ENCODE peak calls at places on chromosomes 16 and 17, in seven cellular contexts. One of them, this sample, is unnamed.

GRCh38 chr17:37131064-37131463 is 182.3 kb downstream of the AATF start:
- DNase-seq in pancreas: no peak
- DNase-seq in brain microvascular endothelial cell: no peak
- DNase-seq in fibroblast of villous mesenchyme: peak; percentile 90
- DNase-seq in heart right ventricle: no peak
- DNase-seq in BE2C: no peak
- DNase-seq in choroid plexus epithelial cell: peak; percentile 30
- DNase-seq in this sample: no peak

GRCh38 chr16:56970934-56971767 is 9.4 kb downstream of the CETP start:
- DNase-seq in choroid plexus epithelial cell: no peak
- DNase-seq in heart right ventricle: no peak
- DNase-seq in BE2C: no peak
- DNase-seq in pancreas: no peak
- DNase-seq in fibroblast of villous mesenchyme: no peak
- DNase-seq in brain microvascular endothelial cell: no peak
- DNase-seq in this sample: no peak

GRCh38 chr17:49834118-49834743 is 13.6 kb downstream of the TAC4 start:
- DNase-seq in BE2C: no peak
- DNase-seq in choroid plexus epithelial cell: peak; percentile 55
- DNase-seq in heart right ventricle: no peak
- DNase-seq in fibroblast of villous mesenchyme: peak; percentile 18
- DNase-seq in brain microvascular endothelial cell: no peak
- DNase-seq in pancreas: no peak
- DNase-seq in this sample: no peak

GRCh38 chr16:53156516-53156915 is 101.7 kb downstream of the CHD9 start:
- DNase-seq in BE2C: no peak
- DNase-seq in heart right ventricle: no peak
- DNase-seq in brain microvascular endothelial cell: peak; percentile 35
- DNase-seq in fibroblast of villous mesenchyme: no peak
- DNase-seq in pancreas: no peak
- DNase-seq in choroid plexus epithelial cell: peak; percentile 27
- DNase-seq in this sample: no peak

GRCh38 chr17:5668557-5669138 is 84.3 kb upstream of the NLRP1 start:
- DNase-seq in brain microvascular endothelial cell: no peak
- DNase-seq in choroid plexus epithelial cell: no peak
- DNase-seq in pancreas: no peak
- DNase-seq in BE2C: no peak
- DNase-seq in fibroblast of villous mesenchyme: no peak
- DNase-seq in heart right ventricle: no peak
- DNase-seq in this sample: no peak

GRCh38 chr16:31428638-31429247 is 583 bp upstream of the COX6A2 start:
- DNase-seq in fibroblast of villous mesenchyme: no peak
- DNase-seq in heart right ventricle: no peak
- DNase-seq in choroid plexus epithelial cell: no peak
- DNase-seq in BE2C: no peak
- DNase-seq in brain microvascular endothelial cell: no peak
- DNase-seq in pancreas: no peak
- DNase-seq in this sample: no peak

GRCh38 chr16:29663020-29663828 is at the start of gene SPN:
- DNase-seq in fibroblast of villous mesenchyme: no peak
- DNase-seq in choroid plexus epithelial cell: no peak
- DNase-seq in pancreas: no peak
- DNase-seq in BE2C: no peak
- DNase-seq in heart right ventricle: no peak
- DNase-seq in brain microvascular endothelial cell: no peak
- DNase-seq in this sample: no peak

GRCh38 chr16:89071686-89072182 is 21.9 kb upstream of the ACSF3 start:
- DNase-seq in BE2C: no peak
- DNase-seq in brain microvascular endothelial cell: no peak
- DNase-seq in fibroblast of villous mesenchyme: peak; percentile 15
- DNase-seq in pancreas: no peak
- DNase-seq in choroid plexus epithelial cell: no peak
- DNase-seq in heart right ventricle: no peak
- DNase-seq in this sample: no peak

GRCh38 chr17:83155128-83156081 is 76.0 kb downstream of the METRNL start:
- DNase-seq in pancreas: no peak
- DNase-seq in brain microvascular endothelial cell: peak; percentile 68
- DNase-seq in fibroblast of villous mesenchyme: peak; percentile 87
- DNase-seq in BE2C: no peak
- DNase-seq in choroid plexus epithelial cell: peak; percentile 83
- DNase-seq in heart right ventricle: no peak
- DNase-seq in this sample: no peak

GRCh38 chr16:68737046-68737729 is at the start of gene CDH1:
- DNase-seq in choroid plexus epithelial cell: no peak
- DNase-seq in BE2C: no peak
- DNase-seq in fibroblast of villous mesenchyme: no peak
- DNase-seq in pancreas: peak; percentile 95
- DNase-seq in heart right ventricle: no peak
- DNase-seq in brain microvascular endothelial cell: no peak
- DNase-seq in this sample: peak; percentile 88

GRCh38 chr16:23729503-23730424 is 16.7 kb upstream of the ERN2 start:
- DNase-seq in fibroblast of villous mesenchyme: peak; percentile 47
- DNase-seq in choroid plexus epithelial cell: peak; percentile 84
- DNase-seq in BE2C: peak; percentile 32
- DNase-seq in pancreas: no peak
- DNase-seq in heart right ventricle: no peak
- DNase-seq in brain microvascular endothelial cell: peak; percentile 4
- DNase-seq in this sample: no peak

GRCh38 chr17:37698132-37698615 is 46.7 kb downstream of the HNF1B start:
- DNase-seq in heart right ventricle: no peak
- DNase-seq in brain microvascular endothelial cell: peak; percentile 29
- DNase-seq in BE2C: no peak
- DNase-seq in fibroblast of villous mesenchyme: no peak
- DNase-seq in pancreas: no peak
- DNase-seq in choroid plexus epithelial cell: peak; percentile 54
- DNase-seq in this sample: no peak

GRCh38 chr17:68944435-68945035 is 10.7 kb downstream of the ABCA8 start:
- DNase-seq in choroid plexus epithelial cell: no peak
- DNase-seq in pancreas: no peak
- DNase-seq in BE2C: no peak
- DNase-seq in heart right ventricle: no peak
- DNase-seq in brain microvascular endothelial cell: no peak
- DNase-seq in fibroblast of villous mesenchyme: no peak
- DNase-seq in this sample: no peak

GRCh38 chr17:81517339-81518112 is 4.9 kb upstream of the ACTG1 start:
- DNase-seq in pancreas: peak; percentile 30
- DNase-seq in heart right ventricle: no peak
- DNase-seq in fibroblast of villous mesenchyme: peak; percentile 30
- DNase-seq in brain microvascular endothelial cell: no peak
- DNase-seq in choroid plexus epithelial cell: no peak
- DNase-seq in BE2C: peak; percentile 26
- DNase-seq in this sample: no peak

GRCh38 chr16:86074651-86075487 is 175.9 kb downstream of the IRF8 start:
- DNase-seq in fibroblast of villous mesenchyme: peak; percentile 55
- DNase-seq in brain microvascular endothelial cell: no peak
- DNase-seq in heart right ventricle: no peak
- DNase-seq in BE2C: no peak
- DNase-seq in pancreas: no peak
- DNase-seq in choroid plexus epithelial cell: peak; percentile 31
- DNase-seq in this sample: no peak

GRCh38 chr16:67886387-67886786 is 1.7 kb downstream of the NRN1L start:
- DNase-seq in BE2C: no peak
- DNase-seq in pancreas: no peak
- DNase-seq in fibroblast of villous mesenchyme: no peak
- DNase-seq in heart right ventricle: no peak
- DNase-seq in choroid plexus epithelial cell: no peak
- DNase-seq in brain microvascular endothelial cell: no peak
- DNase-seq in this sample: no peak

GRCh38 chr16:35195173-35195863 is 1735.9 kb downstream of the TP53TG3F start:
- DNase-seq in brain microvascular endothelial cell: no peak
- DNase-seq in fibroblast of villous mesenchyme: no peak
- DNase-seq in heart right ventricle: no peak
- DNase-seq in pancreas: no peak
- DNase-seq in choroid plexus epithelial cell: no peak
- DNase-seq in BE2C: no peak
- DNase-seq in this sample: no peak
- TF ChIP-seq CTCF in brain microvascular endothelial cell: no peak
- TF ChIP-seq CTCF in fibroblast of villous mesenchyme: no peak
- TF ChIP-seq CTCF in heart right ventricle: no peak
- TF ChIP-seq CTCF in pancreas: no peak
- TF ChIP-seq CTCF in choroid plexus epithelial cell: no peak
- TF ChIP-seq CTCF in BE2C: no peak
- TF ChIP-seq CTCF in this sample: no peak

DNA sequence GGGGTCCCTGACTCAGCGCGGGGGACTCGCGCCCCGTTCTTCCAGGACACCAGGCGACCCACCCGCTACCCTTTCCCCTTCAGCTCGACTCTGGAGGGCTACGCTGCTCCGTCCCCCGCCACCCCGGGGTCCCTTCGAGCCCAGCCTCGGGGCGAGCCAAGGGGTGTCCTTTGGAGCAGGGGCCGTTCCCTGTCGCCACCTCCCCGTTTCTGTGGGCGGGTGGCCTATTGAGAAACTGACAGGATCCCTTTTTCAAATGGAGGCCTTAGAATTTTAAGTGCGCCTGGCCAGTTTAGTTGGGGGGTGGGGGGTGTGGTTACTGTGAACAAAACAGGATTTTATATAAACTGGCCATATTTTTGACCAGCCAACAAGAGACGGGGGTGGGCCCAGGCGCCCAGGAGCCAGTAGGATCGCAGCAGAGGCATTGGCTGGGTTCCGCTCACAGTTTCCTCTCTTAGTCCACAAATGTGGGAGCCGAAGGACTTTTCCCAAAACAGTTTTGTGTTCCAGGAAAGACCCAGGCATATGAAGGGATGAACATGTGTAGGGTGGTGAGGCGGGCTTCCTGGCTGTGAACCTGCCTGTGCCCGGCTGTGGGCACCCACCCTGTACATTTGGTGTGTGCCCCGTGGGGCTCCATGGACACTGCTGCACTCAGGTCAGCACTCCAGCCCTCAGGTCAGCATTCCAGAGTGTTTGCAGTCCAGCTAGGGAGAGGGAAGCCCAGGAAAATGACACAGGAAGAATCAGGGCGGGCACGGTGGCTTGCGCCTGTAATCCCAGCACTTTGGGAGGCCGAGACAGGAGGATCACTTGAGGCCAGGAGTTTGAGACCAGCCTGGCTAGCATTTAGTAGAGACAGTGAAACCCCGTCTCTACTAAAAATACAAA is 722 bp upstream of the TIMP2 start:
- DNase-seq in pancreas: peak; percentile 52
- DNase-seq in heart right ventricle: peak; percentile 87
- DNase-seq in choroid plexus epithelial cell: peak; percentile 89
- DNase-seq in fibroblast of villous mesenchyme: peak; percentile 90
- DNase-seq in BE2C: no peak
- DNase-seq in brain microvascular endothelial cell: peak; percentile 86
- DNase-seq in this sample: no peak
- H3K4me3 ChIP-seq in pancreas: peak overlapping the region; percentile 57
- H3K4me3 ChIP-seq in heart right ventricle: peak overlapping the region; percentile 71
- H3K4me3 ChIP-seq in choroid plexus epithelial cell: peak overlapping the region; percentile 79
- H3K4me3 ChIP-seq in fibroblast of villous mesenchyme: peak overlapping the region; percentile 88
- H3K4me3 ChIP-seq in BE2C: peak overlapping the region; percentile 54
- H3K4me3 ChIP-seq in brain microvascular endothelial cell: peak overlapping the region; percentile 61
- H3K4me3 ChIP-seq in this sample: no peak overlapping the region

GRCh38 chr17:45051060-45051719 is at the start of gene DCAKD:
- DNase-seq in BE2C: peak; percentile 97
- DNase-seq in brain microvascular endothelial cell: peak; percentile 92
- DNase-seq in heart right ventricle: peak; percentile 91
- DNase-seq in pancreas: peak; percentile 93
- DNase-seq in choroid plexus epithelial cell: peak; percentile 98
- DNase-seq in fibroblast of villous mesenchyme: peak; percentile 97
- DNase-seq in this sample: peak; percentile 81

GRCh38 chr17:45052052-45052772 is 780 bp upstream of the DCAKD start:
- DNase-seq in brain microvascular endothelial cell: no peak
- DNase-seq in fibroblast of villous mesenchyme: peak; percentile 33
- DNase-seq in BE2C: peak; percentile 65
- DNase-seq in pancreas: peak; percentile 54
- DNase-seq in choroid plexus epithelial cell: peak; percentile 35
- DNase-seq in heart right ventricle: peak; percentile 55
- DNase-seq in this sample: no peak

GRCh38 chr17:45050680-45051059 is 762 bp downstream of the DCAKD start:
- DNase-seq in choroid plexus epithelial cell: peak; percentile 40
- DNase-seq in fibroblast of villous mesenchyme: peak; percentile 31
- DNase-seq in BE2C: no peak
- DNase-seq in pancreas: peak; percentile 21
- DNase-seq in brain microvascular endothelial cell: no peak
- DNase-seq in heart right ventricle: no peak
- DNase-seq in this sample: no peak

GRCh38 chr17:45046536-45047125 is 4.8 kb downstream of the DCAKD start:
- DNase-seq in pancreas: no peak
- DNase-seq in heart right ventricle: no peak
- DNase-seq in brain microvascular endothelial cell: no peak
- DNase-seq in BE2C: no peak
- DNase-seq in choroid plexus epithelial cell: peak; percentile 37
- DNase-seq in fibroblast of villous mesenchyme: no peak
- DNase-seq in this sample: no peak

DNA sequence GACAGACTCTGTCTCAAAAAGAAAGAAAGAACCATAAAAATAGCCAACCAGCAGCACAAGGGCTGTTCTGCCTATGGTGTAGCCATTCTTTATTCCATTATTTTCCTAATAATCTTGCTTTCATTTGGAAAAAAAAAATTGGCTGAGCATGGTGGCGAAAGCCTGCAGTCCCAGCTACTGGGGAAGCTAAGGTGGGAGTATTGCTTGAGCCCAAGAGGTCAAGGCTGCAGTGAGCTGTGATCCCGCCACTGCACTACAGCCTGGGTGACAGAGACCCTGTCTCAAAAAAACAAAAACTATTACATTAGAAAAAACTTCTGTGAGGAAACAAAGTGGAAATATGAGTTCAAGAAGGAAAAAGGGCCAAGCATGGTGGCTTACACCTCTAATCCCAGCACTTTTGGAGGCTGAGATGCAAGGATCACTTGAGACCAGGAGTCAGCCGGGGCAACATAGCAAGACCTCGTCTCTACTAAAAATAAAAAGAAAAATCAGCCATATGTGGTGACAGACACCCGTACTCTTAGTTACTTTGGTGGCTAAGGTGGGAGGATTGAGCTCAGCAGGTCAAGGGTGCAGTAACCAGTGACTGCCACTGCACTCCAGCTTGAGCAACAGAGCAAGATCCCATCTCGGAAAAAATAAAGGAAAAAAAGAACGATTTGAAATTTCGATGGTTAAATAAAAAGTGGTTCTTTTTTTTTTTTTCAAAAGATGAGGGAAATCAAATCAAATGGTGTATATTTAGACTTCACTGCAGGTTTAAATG is 2.5 kb downstream of the DCAKD start:
- DNase-seq in heart right ventricle: no peak
- DNase-seq in fibroblast of villous mesenchyme: no peak
- DNase-seq in pancreas: no peak
- DNase-seq in BE2C: no peak
- DNase-seq in choroid plexus epithelial cell: no peak
- DNase-seq in brain microvascular endothelial cell: no peak
- DNase-seq in this sample: no peak
- TF ChIP-seq CTCF in heart right ventricle: no peak
- TF ChIP-seq CTCF in fibroblast of villous mesenchyme: peak; percentile 40
- TF ChIP-seq CTCF in pancreas: no peak
- TF ChIP-seq CTCF in BE2C: peak; percentile 51
- TF ChIP-seq CTCF in choroid plexus epithelial cell: peak; percentile 31
- TF ChIP-seq CTCF in brain microvascular endothelial cell: peak; percentile 49
- TF ChIP-seq CTCF in this sample: no peak

DNA sequence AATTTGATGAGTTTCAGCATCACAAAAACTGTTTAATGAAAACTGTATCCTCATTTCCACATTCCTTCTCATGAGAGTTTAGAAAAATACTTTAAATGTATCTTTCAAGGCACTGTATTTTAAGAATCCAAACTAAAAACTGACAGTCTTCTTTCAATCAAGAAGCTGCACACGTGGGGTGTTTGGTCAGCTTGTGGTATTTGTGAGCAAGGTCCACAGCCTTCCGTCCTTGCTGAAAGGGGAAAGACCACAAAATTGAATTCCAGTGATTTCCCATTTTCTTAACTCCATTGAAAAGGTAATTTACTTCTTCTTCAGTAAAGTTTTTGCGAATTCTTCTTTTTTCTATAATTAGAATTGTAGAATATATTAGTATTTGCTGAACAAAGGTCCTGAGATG is 3.4 kb upstream of the DYNC1LI2 start:
- DNase-seq in choroid plexus epithelial cell: no peak
- DNase-seq in fibroblast of villous mesenchyme: no peak
- DNase-seq in brain microvascular endothelial cell: no peak
- DNase-seq in BE2C: no peak
- DNase-seq in heart right ventricle: no peak
- DNase-seq in pancreas: no peak
- DNase-seq in this sample: no peak
- H3K4me3 ChIP-seq in choroid plexus epithelial cell: no peak overlapping the region
- H3K4me3 ChIP-seq in fibroblast of villous mesenchyme: no peak overlapping the region
- H3K4me3 ChIP-seq in brain microvascular endothelial cell: no peak overlapping the region
- H3K4me3 ChIP-seq in BE2C: no peak overlapping the region
- H3K4me3 ChIP-seq in heart right ventricle: no peak overlapping the region
- H3K4me3 ChIP-seq in pancreas: no peak overlapping the region
- H3K4me3 ChIP-seq in this sample: no peak overlapping the region